ENCODE peak calls at places on chromosomes 13 and 19, in six cellular contexts. V, W, N, F, X and G are unnamed samples.

GRCh38 chr19:1373534-1374249 is 10.0 kb upstream of the NDUFS7 start:
- DNase-seq in W (peak; percentile 35), V (peak; percentile 60), F (no peak), X (no peak), N (no peak), G (no peak)

GRCh38 chr19:30070970-30071632 is 129.1 kb downstream of the URI1 start:
- DNase-seq in X (no peak), V (no peak), N (no peak), F (no peak), W (no peak), G (no peak)

GRCh38 chr19:7292950-7293794 is 1.0 kb downstream of the INSR start:
- DNase-seq in X (no peak), N (no peak), V (peak; percentile 5), F (no peak), W (peak; percentile 5), G (no peak)

GRCh38 chr13:22964245-22964966 is 216.4 kb upstream of the SGCG start:
- DNase-seq in V (no peak), W (no peak), N (no peak), X (no peak), F (no peak), G (no peak)

GRCh38 chr13:24473646-24474045 is 38.9 kb downstream of the PARP4 start:
- DNase-seq in F (no peak), V (no peak), W (no peak), X (no peak), N (no peak), G (no peak)

GRCh38 chr19:35742121-35742724 is at the start of gene IGFLR1:
- DNase-seq in X (no peak), V (peak; percentile 34), F (peak; percentile 48), W (no peak), N (no peak), G (peak; percentile 34)

GRCh38 chr19:51341066-51341465 is 873 bp downstream of the VSIG10L start:
- DNase-seq in N (no peak), X (no peak), V (no peak), W (no peak), F (no peak), G (no peak)

GRCh38 chr13:44879452-44880058 is 109.7 kb downstream of the NUFIP1 start:
- DNase-seq in F (no peak), N (no peak), V (no peak), W (peak; percentile 77), X (no peak), G (no peak)

GRCh38 chr13:29892149-29892548 is 41.7 kb upstream of the UBL3 start:
- DNase-seq in V (peak; percentile 53), X (no peak), F (no peak), N (no peak), W (no peak), G (no peak)

GRCh38 chr13:96671073-96671472 is 323.2 kb downstream of the OXGR1 start:
- DNase-seq in W (no peak), V (no peak), F (no peak), X (no peak), N (no peak), G (no peak)